ENCODE peak calls at places on chromosomes 12 and 14, in eight cellular contexts. S, H, Y, W, P, V, F and E are unnamed samples.

GRCh38 chr14:54792288-54792687 is 110.3 kb downstream of the GCH1 start:
- DNase-seq in V (no peak), Y (no peak), P (no peak), S (no peak), F (no peak), W (no peak), H (no peak), E (no peak)

GRCh38 chr12:70667253-70667652 is 30.0 kb upstream of the PTPRB start:
- DNase-seq in F (no peak), S (no peak), Y (no peak), H (no peak), W (no peak), V (no peak), P (no peak), E (no peak)

GRCh38 chr14:94397279-94397898 is 9.0 kb upstream of the SERPINA1 start:
- DNase-seq in V (no peak), F (no peak), S (no peak), W (no peak), P (no peak), Y (no peak), H (no peak), E (no peak)

GRCh38 chr14:65072937-65073336 is 29.4 kb downstream of the MAX start:
- DNase-seq in P (no peak), Y (no peak), F (no peak), H (no peak), S (no peak), W (no peak), V (no peak), E (no peak)

GRCh38 chr12:19299765-19300164 is 139.5 kb upstream of the AEBP2 start:
- DNase-seq in S (no peak), F (no peak), W (peak; percentile 4), H (no peak), V (no peak), Y (no peak), P (no peak), E (no peak)

GRCh38 chr12:10366875-10367274 is 23.0 kb downstream of the KLRK1 start:
- DNase-seq in H (no peak), S (no peak), V (no peak), Y (no peak), W (peak; percentile 33), P (no peak), F (no peak), E (no peak)

GRCh38 chr12:39483042-39483441 is 40.1 kb upstream of the KIF21A start:
- DNase-seq in Y (no peak), S (no peak), W (no peak), F (no peak), V (no peak), H (no peak), P (no peak), E (no peak)

GRCh38 chr14:100442036-100442435 is 118.9 kb downstream of the SLC25A47 start:
- DNase-seq in Y (no peak), P (no peak), W (no peak), V (no peak), S (no peak), F (no peak), H (no peak), E (no peak)

GRCh38 chr14:104892517-104893434 is 27.7 kb downstream of the CEP170B start:
- DNase-seq in V (peak; percentile 65), H (peak; percentile 21), W (no peak), Y (peak; percentile 5), P (no peak), F (no peak), S (peak; percentile 14), E (peak; percentile 38)

GRCh38 chr14:104355101-104355691 is 216.8 kb downstream of the KIF26A start:
- DNase-seq in F (no peak), V (peak; percentile 48), W (no peak), S (peak; percentile 12), P (no peak), Y (no peak), H (peak; percentile 45), E (peak; percentile 41)

DNA sequence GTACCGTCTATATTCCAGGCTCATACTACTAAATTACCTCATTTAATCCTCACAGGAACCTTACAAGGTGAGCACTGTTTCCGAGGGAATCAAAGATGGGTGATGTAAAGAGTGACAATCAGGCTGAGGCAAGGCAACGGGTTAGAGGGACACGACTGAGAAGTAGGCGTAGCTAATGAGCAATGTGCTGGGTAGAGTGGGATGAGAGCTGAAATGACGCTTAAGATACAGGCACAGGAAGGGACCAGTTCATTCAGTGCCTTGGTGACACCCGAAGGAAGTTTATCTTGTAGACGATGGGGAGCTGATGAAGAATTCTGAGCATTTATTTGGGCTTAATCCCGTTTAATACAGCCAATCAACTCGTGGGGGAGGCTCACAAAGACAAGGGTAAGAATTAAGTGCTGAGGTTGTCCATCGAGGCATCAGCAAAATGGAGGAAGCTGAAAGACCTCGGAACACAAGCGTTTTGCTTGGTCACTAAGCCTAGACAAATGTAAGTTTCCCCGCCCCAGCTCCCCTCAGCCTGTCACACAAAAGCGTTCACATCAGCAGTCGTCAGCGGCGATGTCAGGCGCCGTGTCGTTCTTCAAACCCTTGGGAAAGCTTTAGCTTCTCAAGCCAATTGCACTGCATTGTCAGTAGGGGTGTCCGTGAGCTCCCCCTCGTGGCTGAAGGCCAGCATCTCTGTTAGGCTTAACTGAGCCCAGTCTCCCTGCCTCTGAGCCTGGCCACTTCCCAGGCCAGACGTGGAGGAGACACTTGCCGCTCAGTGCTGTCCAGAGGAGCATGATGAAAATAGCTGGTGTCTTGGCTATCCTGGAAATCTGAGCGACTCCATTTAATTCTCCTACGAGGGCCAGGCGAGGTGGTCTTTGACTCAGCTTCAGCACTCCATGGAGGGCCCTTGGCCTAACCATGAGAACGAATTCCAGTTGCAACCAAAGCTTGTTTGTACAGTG is 288.5 kb upstream of the G2E3 start:
- DNase-seq in F (peak; percentile 67), H (peak; percentile 91), Y (peak; percentile 88), W (peak; percentile 74), P (peak; percentile 57), V (peak; percentile 86), S (no peak), E (peak; percentile 55)
- TF ChIP-seq CTCF in F (peak; percentile 68), H (peak; percentile 84), Y (peak; percentile 84), W (peak; percentile 94), P (peak; percentile 31), V (peak; percentile 90), S (no peak), E (peak; percentile 76)

GRCh38 chr12:123085730-123086487 is 65.0 kb downstream of the PITPNM2 start:
- DNase-seq in V (no peak), H (no peak), S (no peak), F (no peak), P (peak; percentile 30), Y (no peak), W (no peak), E (peak; percentile 81)
- TF ChIP-seq CTCF in V (no peak), H (no peak), S (no peak), F (no peak), P (no peak), Y (no peak), W (no peak), E (peak; percentile 30)

GRCh38 chr12:4277205-4277543 is 3.6 kb downstream of the CCND2 start:
- DNase-seq in S (no peak), Y (no peak), H (no peak), F (no peak), W (no peak), P (no peak), V (no peak), E (no peak)
- TF ChIP-seq CTCF in S (peak; percentile 33), Y (peak; percentile 22), H (peak; percentile 39), F (no peak), W (peak; percentile 67), P (no peak), V (peak; percentile 2), E (peak; percentile 35)

DNA sequence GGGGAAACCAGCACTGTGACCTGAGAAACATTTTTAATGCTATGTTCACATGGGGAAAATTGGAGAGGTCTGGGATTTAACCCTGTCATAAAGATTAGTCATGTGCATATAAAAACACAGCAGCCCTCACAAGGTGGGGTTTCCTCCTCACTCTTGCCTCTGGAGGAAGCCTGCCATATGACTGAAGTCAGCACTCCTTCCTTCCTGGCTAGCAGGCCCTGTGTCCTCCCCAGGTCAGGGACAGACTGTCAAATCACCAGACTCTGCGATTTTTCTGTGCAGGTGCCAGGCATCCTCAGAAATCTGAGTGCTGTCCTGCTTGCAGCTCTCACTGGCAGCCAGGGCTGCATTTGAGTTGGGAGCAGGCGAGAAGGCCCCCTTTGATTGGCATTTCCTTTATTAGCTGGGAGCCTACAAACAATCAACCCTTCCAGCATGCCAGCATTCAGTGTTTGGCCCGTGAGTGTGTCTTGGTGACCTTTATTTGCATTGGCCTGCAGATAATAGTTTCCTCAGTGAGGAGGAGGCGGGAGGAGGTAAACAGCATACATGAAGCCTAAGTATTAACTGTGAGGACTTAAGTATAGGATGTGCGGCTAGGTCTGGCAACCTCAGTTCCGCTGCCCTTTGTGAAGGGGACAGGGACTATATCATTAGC is 183.8 kb upstream of the ARHGAP5 start:
- DNase-seq in V (no peak), H (no peak), Y (peak; percentile 16), P (no peak), F (no peak), W (no peak), S (no peak), E (no peak)
- TF ChIP-seq CTCF in V (no peak), H (no peak), Y (no peak), P (no peak), F (no peak), W (no peak), S (no peak), E (no peak)